ENCODE peak calls at places on chromosome 18, in five cellular contexts. N is neural progenitor cell, E is IMR-90, X is HCT116, B is mesenchymal stem cell. V is an unnamed sample.
A peak's percentile ranks its signal among the peaks of the same experiment; 100 is the strongest.

GRCh38 chr18:9428862-9429661 is 46.3 kb upstream of the RALBP1 start:
- DNase-seq in B (no peak), E (no peak), N (no peak), X (no peak), V (no peak)

GRCh38 chr18:78927156-78927555 is 52.5 kb upstream of the SALL3 start:
- DNase-seq in X (no peak), N (no peak), E (no peak), B (no peak), V (no peak)

GRCh38 chr18:37299471-37300304 is 265.9 kb downstream of the CELF4 start:
- DNase-seq in N (no peak), E (peak; percentile 93), X (peak; percentile 46), B (peak; percentile 99), V (peak; percentile 88)

GRCh38 chr18:2303517-2304238 is 267.6 kb downstream of the METTL4 start:
- DNase-seq in N (no peak), E (no peak), B (no peak), X (no peak), V (peak; percentile 73)

GRCh38 chr18:74476154-74476553 is 19.0 kb upstream of the DIPK1C start:
- DNase-seq in X (no peak), E (peak; percentile 8), B (peak; percentile 38), N (peak; percentile 72), V (no peak)

GRCh38 chr18:21053127-21053526 is 58.5 kb downstream of the ROCK1 start:
- DNase-seq in N (no peak), B (peak; percentile 88), X (no peak), E (peak; percentile 90), V (peak; percentile 44)

GRCh38 chr18:41266616-41267015 is 688.4 kb upstream of the PIK3C3 start:
- DNase-seq in B (peak; percentile 75), X (no peak), N (no peak), E (peak; percentile 77), V (no peak)

GRCh38 chr18:12701161-12701560 is 1.4 kb downstream of the CEP76 start:
- DNase-seq in B (no peak), N (no peak), X (no peak), E (peak; percentile 14), V (no peak)

GRCh38 chr18:41324934-41325333 is 630.1 kb upstream of the PIK3C3 start:
- DNase-seq in X (no peak), B (peak; percentile 35), E (peak; percentile 47), N (no peak), V (no peak)

GRCh38 chr18:21914739-21915319 is 174.2 kb downstream of the MIB1 start:
- DNase-seq in B (peak; percentile 58), E (peak; percentile 62), X (peak; percentile 59), N (peak; percentile 77), V (no peak)

GRCh38 chr18:65901522-65901921 is 150.7 kb downstream of the CDH7 start:
- DNase-seq in N (no peak), E (no peak), X (no peak), B (no peak), V (no peak)

GRCh38 chr18:5975111-5975622 is 79.8 kb upstream of the TMEM200C start:
- DNase-seq in X (no peak), E (peak; percentile 89), N (no peak), B (peak; percentile 49), V (no peak)

GRCh38 chr18:59779979-59780378 is 82.8 kb upstream of the CCBE1 start:
- DNase-seq in E (peak; percentile 91), X (no peak), N (no peak), B (peak; percentile 37), V (peak; percentile 5)

GRCh38 chr18:62663731-62664336 is 51.5 kb upstream of the PHLPP1 start:
- DNase-seq in X (no peak), E (peak; percentile 10), B (peak; percentile 64), N (no peak), V (peak; percentile 23)

GRCh38 chr18:62658028-62658427 is 57.3 kb upstream of the PHLPP1 start:
- DNase-seq in X (no peak), B (no peak), N (no peak), E (no peak), V (no peak)

GRCh38 chr18:62660741-62661140 is 54.6 kb upstream of the PHLPP1 start:
- DNase-seq in E (no peak), B (no peak), N (no peak), X (no peak), V (no peak)

GRCh38 chr18:62659698-62660097 is 55.6 kb upstream of the PHLPP1 start:
- DNase-seq in B (no peak), N (peak; percentile 12), E (no peak), X (no peak), V (no peak)

GRCh38 chr18:62662799-62663173 is 52.6 kb upstream of the PHLPP1 start:
- DNase-seq in N (no peak), B (no peak), E (no peak), X (no peak), V (no peak)
- H2AFZ ChIP-seq in N (no peak overlapping the region), B (no peak overlapping the region), E (no peak overlapping the region), X (no peak overlapping the region), V (no peak overlapping the region)

DNA sequence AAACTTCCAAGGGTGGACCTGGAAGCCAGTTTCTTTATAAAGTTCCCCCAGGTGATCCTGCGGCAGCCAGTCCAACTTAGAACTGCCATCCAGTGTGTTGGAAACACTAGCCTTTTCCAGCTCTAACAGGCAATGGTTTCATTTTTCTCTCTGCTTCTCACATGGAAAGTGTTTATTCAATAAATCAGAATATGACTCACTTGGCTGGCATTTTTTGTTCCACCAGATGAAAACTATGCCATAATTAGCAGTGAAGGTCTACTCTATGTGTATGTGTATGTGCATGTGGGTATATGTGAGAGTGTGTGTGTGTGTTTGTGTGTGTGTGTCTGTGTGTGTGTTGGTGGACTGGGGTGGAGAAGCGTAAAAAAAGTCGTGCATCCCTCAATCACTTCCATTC is 91.0 kb upstream of the SETBP1 start:
- DNase-seq in X (no peak), N (no peak), E (peak; percentile 74), B (peak; percentile 87), V (peak; percentile 15)
- H3K4me2 ChIP-seq in X (no peak overlapping the region), N (no peak overlapping the region), E (peak overlapping the region; percentile 32), B (no peak overlapping the region), V (peak overlapping the region; percentile 35)

DNA sequence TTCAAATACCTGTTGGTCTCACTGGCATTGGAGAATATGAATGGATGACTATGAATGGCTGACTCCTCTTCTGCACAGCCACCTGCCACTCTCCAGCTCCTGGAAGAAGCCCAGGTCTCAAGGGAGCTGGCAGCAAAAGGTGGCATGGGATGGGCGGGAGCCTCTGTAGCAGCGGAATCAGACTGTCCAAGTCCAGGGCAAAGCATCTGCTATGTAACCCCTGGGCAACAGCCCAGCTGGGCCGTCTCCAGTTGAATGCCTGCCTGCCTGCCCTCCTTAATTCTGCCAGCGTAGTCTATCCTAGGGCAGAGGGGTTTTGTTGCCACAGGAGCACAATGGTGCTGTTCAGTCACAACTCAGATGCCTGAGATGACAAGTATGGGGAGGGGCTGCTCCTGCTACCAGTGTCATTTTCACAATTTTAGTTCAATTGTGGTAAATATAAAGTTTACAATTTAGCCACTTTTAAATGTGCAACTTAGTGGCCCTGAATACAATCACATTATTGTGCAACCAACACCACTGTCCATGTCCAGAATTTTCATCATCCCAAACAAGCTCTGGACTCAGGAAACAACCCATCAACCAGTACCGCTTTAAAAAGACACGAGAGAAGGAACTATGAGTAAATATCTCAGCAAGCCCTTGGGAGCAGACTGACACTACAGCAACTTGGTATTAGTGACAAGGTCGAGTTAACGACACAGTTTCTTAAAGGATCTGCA is 115.2 kb downstream of the MYO5B start:
- DNase-seq in X (no peak), N (no peak), B (no peak), E (no peak), V (no peak)
- H2AFZ ChIP-seq in X (no peak overlapping the region), N (no peak overlapping the region), B (no peak overlapping the region), E (no peak overlapping the region), V (no peak overlapping the region)

GRCh38 chr18:23575309-23575651 is 11.0 kb downstream of the NPC1 start:
- DNase-seq in N (no peak), E (no peak), B (no peak), X (no peak), V (no peak)

GRCh38 chr18:23572570-23572969 is 13.7 kb downstream of the NPC1 start:
- DNase-seq in B (no peak), E (no peak), X (no peak), N (no peak), V (no peak)

GRCh38 chr18:23573948-23574431 is 12.3 kb downstream of the NPC1 start:
- DNase-seq in B (peak; percentile 82), E (peak; percentile 72), N (no peak), X (no peak), V (peak; percentile 76)

GRCh38 chr18:23573020-23573419 is 13.3 kb downstream of the NPC1 start:
- DNase-seq in E (no peak), X (no peak), B (no peak), N (no peak), V (no peak)

GRCh38 chr18:23574611-23575308 is 11.5 kb downstream of the NPC1 start:
- DNase-seq in B (peak; percentile 53), N (no peak), E (no peak), X (no peak), V (no peak)
- H3K4me2 ChIP-seq in B (no peak overlapping the region), N (no peak overlapping the region), E (no peak overlapping the region), X (no peak overlapping the region), V (peak overlapping the region; percentile 63)

V was measured in PC-9.